ENCODE peak calls at places on chromosomes 7 and 10, in ten cellular contexts. E is A549; V is OCI-LY7; X is foreskin fibroblast; G is AG04450; C is CD8-positive, alpha-beta T cell; F is kidney epithelial cell; Y is GM23338; L is HL-60; U is colonic mucosa. I is an unnamed sample.

GRCh38 chr10:44934416-44935200 is 23.5 kb downstream of the TMEM72 start:
- DNase-seq in G (no peak), X (no peak), F (no peak), V (no peak), L (no peak), C (peak), Y (no peak), U (no peak), E (no peak), I (no peak)

GRCh38 chr7:117399820-117400422 is 27.4 kb downstream of the ASZ1 start:
- DNase-seq in V (no peak), Y (no peak), C (no peak), X (no peak), L (no peak), U (no peak), G (no peak), F (no peak), E (peak), I (no peak)

GRCh38 chr7:32680259-32681173 is 185.2 kb downstream of the AVL9 start:
- DNase-seq in E (no peak), U (peak), L (no peak), G (no peak), F (no peak), X (no peak), C (no peak), Y (peak), V (no peak), I (no peak)

GRCh38 chr10:22712246-22712958 is 2.0 kb downstream of the PIP4K2A start:
- DNase-seq in V (no peak), U (no peak), G (no peak), C (no peak), X (peak), F (no peak), Y (no peak), L (no peak), E (no peak), I (no peak)

GRCh38 chr10:66927271-66927950 is 1.6 kb downstream of the LRRTM3 start:
- DNase-seq in X (no peak), Y (no peak), F (no peak), U (no peak), V (no peak), C (no peak), G (no peak), E (no peak), L (no peak), I (no peak)

GRCh38 chr10:86360657-86361056 is 5.9 kb downstream of the GRID1 start:
- DNase-seq in L (no peak), X (no peak), E (no peak), Y (no peak), G (no peak), C (no peak), F (no peak), V (no peak), U (no peak), I (no peak)

GRCh38 chr10:128322106-128322505 is 195.9 kb upstream of the MKI67 start:
- DNase-seq in X (no peak), E (no peak), V (no peak), C (no peak), F (no peak), U (no peak), G (no peak), L (no peak), Y (no peak), I (no peak)

GRCh38 chr7:150412518-150413247 is 33.6 kb downstream of the ZNF775 start:
- DNase-seq in L (no peak), Y (no peak), V (no peak), E (no peak), X (no peak), G (no peak), U (no peak), C (no peak), F (no peak), I (no peak)

GRCh38 chr7:75658369-75658768 is 80.4 kb downstream of the HIP1 start:
- DNase-seq in V (no peak), E (no peak), X (no peak), L (no peak), F (no peak), Y (no peak), U (no peak), G (no peak), C (no peak), I (no peak)

GRCh38 chr7:147771344-147771743 is 819.2 kb upstream of the C7orf33 start:
- DNase-seq in Y (no peak), F (no peak), G (no peak), E (no peak), V (no peak), L (no peak), C (no peak), U (no peak), X (no peak), I (no peak)

GRCh38 chr7:47497367-47498096 is 84.4 kb downstream of the TNS3 start:
- DNase-seq in U (no peak), G (no peak), C (no peak), L (no peak), X (no peak), Y (no peak), E (no peak), V (peak), F (no peak), I (peak)

GRCh38 chr7:127251458-127252379 is 1.0 kb downstream of the GRM8 start:
- DNase-seq in X (no peak), Y (peak), F (no peak), U (peak), C (peak), E (peak), G (no peak), V (no peak), L (no peak), I (no peak)

GRCh38 chr10:124608093-124608721 is 136.0 kb downstream of the FAM53B start:
- DNase-seq in F (no peak), V (no peak), U (no peak), X (no peak), C (no peak), G (no peak), E (no peak), Y (no peak), L (no peak), I (no peak)

GRCh38 chr7:142352543-142352942 is 94.7 kb upstream of the PRSS58 start:
- DNase-seq in C (no peak), F (no peak), U (no peak), Y (no peak), X (no peak), V (no peak), E (no peak), G (no peak), L (no peak), I (no peak)

GRCh38 chr10:7488418-7488829 is 77.6 kb upstream of the SFMBT2 start:
- DNase-seq in G (no peak), V (peak), C (no peak), F (no peak), L (peak), U (no peak), X (no peak), E (no peak), Y (no peak), I (no peak)

GRCh38 chr10:27360581-27361172 is 120.1 kb upstream of the ACBD5 start:
- DNase-seq in F (peak), G (peak), U (peak), L (peak), E (peak), X (peak), Y (peak), C (peak), V (peak), I (peak)

GRCh38 chr10:58608356-58608755 is 95.7 kb downstream of the BICC1 start:
- DNase-seq in U (no peak), Y (no peak), E (no peak), X (peak), V (no peak), L (no peak), C (no peak), G (no peak), F (no peak), I (no peak)

GRCh38 chr7:131244259-131244852 is 83.3 kb upstream of the MKLN1 start:
- DNase-seq in U (no peak), L (no peak), Y (peak), G (peak), X (peak), V (no peak), F (peak), C (no peak), E (peak), I (no peak)

GRCh38 chr10:516766-517165 is 172.7 kb downstream of the DIP2C start:
- DNase-seq in X (no peak), F (no peak), G (no peak), C (no peak), E (no peak), Y (no peak), U (no peak), V (no peak), L (no peak), I (no peak)

GRCh38 chr7:158442260-158442659 is 145.4 kb downstream of the PTPRN2 start:
- DNase-seq in U (no peak), E (peak), F (no peak), L (no peak), C (no peak), Y (peak), G (no peak), V (peak), X (no peak), I (no peak)

GRCh38 chr7:137656227-137656849 is 190.4 kb downstream of the DGKI start:
- DNase-seq in U (peak), E (peak), G (peak), L (peak), V (peak), F (peak), C (peak), X (peak), Y (peak), I (peak)

GRCh38 chr7:99677013-99677412 is 2.8 kb downstream of the CYP3A5 start:
- DNase-seq in X (no peak), L (no peak), F (no peak), Y (no peak), E (no peak), G (no peak), V (no peak), U (no peak), C (no peak), I (no peak)

GRCh38 chr7:37287093-37287492 is 161.6 kb downstream of the ELMO1 start:
- DNase-seq in V (peak), G (no peak), X (no peak), U (no peak), C (no peak), F (no peak), E (no peak), L (no peak), Y (no peak), I (no peak)

GRCh38 chr10:94803307-94803706 is 40.8 kb downstream of the CYP2C19 start:
- DNase-seq in U (no peak), E (no peak), F (no peak), C (no peak), Y (peak), L (no peak), G (no peak), X (no peak), V (no peak), I (no peak)
- TF ChIP-seq CTCF in U (no peak), E (no peak), F (no peak), C (no peak), Y (no peak), L (no peak), G (no peak), X (no peak), V (no peak), I (no peak)

GRCh38 chr7:97439637-97440214 is 292.2 kb upstream of the TAC1 start:
- DNase-seq in U (no peak), F (no peak), X (no peak), C (no peak), G (no peak), Y (peak), L (no peak), E (no peak), V (peak), I (no peak)
- H3K4me3 ChIP-seq in U (no peak), F (no peak), X (no peak), C (no peak), G (no peak), Y (no peak), L (no peak), E (no peak), V (no peak), I (no peak)

DNA sequence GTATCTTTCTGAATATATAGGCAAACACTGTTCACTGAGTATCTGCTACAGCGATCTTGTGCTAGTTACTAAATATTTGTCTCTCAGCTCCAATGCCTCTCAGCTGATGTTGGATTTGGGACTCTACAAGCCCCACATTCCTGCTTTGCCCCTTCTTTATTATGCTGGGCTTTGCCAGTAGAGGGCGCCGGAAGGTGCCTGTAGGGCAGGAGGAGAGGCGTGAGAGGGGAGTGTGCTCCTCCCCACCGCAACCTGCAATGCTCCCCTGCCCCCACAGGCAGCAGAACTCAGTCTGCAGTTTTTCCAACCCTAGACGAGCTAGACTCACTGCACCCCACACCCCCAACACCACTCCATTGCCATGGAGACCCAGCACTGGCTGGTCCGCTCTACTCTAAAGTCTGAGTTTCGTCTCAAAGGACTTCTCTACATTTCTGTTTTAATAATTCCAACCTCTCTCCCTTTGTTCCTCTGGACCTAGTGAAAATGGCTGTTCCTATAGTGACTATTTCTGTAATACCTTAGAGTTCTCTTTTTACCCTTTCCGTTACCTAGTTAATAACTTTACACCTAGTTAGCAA is 337.6 kb downstream of the CCSER2 start:
- DNase-seq in F (no peak), L (no peak), E (peak), X (no peak), U (peak), C (no peak), V (peak), G (no peak), Y (peak), I (no peak)
- TF ChIP-seq CTCF in F (peak), L (peak), E (peak), X (no peak), U (peak), C (no peak), V (peak), G (peak), Y (peak), I (peak)

GRCh38 chr7:101300465-101301376 is 20.9 kb downstream of the IFT22 start:
- DNase-seq in F (no peak), E (no peak), V (no peak), L (no peak), U (no peak), C (no peak), G (no peak), X (no peak), Y (no peak), I (no peak)

GRCh38 chr7:101303102-101303701 is 18.4 kb downstream of the IFT22 start:
- DNase-seq in L (no peak), C (no peak), V (no peak), U (no peak), F (no peak), Y (peak), E (no peak), X (no peak), G (no peak), I (no peak)

GRCh38 chr7:101294832-101295121 is 26.8 kb downstream of the IFT22 start:
- DNase-seq in Y (no peak), V (no peak), U (no peak), X (no peak), E (no peak), C (no peak), G (no peak), L (no peak), F (no peak), I (no peak)

GRCh38 chr7:101302641-101303101 is 18.9 kb downstream of the IFT22 start:
- DNase-seq in F (no peak), Y (peak), V (no peak), E (no peak), U (no peak), X (no peak), L (no peak), G (no peak), C (no peak), I (no peak)

DNA sequence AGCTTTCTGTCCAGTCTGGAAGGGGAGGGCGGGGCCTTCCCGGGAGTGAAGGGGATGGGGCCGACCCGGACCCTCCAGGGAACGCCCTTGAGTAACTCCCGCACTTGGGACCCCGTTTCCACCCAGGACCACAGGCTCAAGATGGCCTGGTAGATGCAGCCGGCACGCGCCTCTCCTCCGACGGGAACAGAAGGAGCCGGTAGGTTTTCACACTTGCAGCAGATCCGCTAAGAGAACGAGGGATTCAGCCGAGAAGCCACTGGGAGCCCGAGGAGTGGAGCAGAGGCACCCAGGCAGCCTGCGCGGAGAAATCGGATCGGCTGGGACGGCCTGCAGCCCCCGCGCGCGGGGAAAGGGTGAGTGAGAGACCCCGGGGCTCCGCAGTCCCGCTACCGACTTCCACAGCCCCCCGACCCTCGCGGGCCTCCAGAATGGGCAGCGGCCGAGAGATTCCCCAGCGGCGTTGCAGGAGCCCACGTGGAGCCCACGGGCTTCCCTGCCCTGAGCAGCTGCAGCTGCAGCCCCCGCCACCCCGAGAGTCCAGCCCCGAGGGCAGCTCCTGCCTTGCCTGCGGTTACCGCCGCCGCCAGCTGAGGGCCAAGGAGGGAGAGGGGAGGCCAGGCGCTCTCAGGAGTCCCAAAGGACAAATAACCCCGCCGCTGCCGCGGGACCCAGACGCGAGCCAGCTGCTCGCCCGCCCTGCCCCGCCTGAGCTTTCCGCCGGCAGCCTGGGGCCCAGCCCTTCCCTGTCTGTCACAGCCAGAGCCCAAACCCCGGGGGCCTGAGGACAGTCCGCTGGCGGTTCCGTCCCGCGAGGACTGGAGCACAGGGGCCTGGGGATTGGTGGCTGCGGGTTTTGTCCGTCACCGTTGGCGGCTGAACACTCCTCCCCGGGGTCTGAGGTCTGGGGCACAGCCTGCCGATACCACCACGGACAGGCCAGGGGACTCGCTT is 21.8 kb downstream of the IFT22 start:
- DNase-seq in C (no peak), U (no peak), E (no peak), G (no peak), F (no peak), Y (peak), X (no peak), V (no peak), L (no peak), I (no peak)
- H3K4me3 ChIP-seq in C (no peak), U (no peak), E (no peak), G (no peak), F (no peak), Y (peak), X (no peak), V (no peak), L (no peak), I (no peak)

I was measured in GM12864.